ENCODE peak calls at places on chromosomes 7 and 10, in four cellular contexts. V is upper lobe of right lung, A is tibial artery, R is AG09309. K is an unnamed sample.

GRCh38 chr10:62732841-62733653 is 71.5 kb upstream of the ADO start:
- DNase-seq in V (no peak), R (no peak), A (no peak), K (no peak)

GRCh38 chr10:73043766-73044377 is 52.8 kb downstream of the P4HA1 start:
- DNase-seq in A (no peak), V (no peak), R (no peak), K (no peak)

GRCh38 chr10:93907049-93907448 is 13.3 kb downstream of the SLC35G1 start:
- DNase-seq in A (no peak), R (no peak), V (no peak), K (no peak)

GRCh38 chr7:76225379-76225778 is 23.7 kb downstream of the SRRM3 start:
- DNase-seq in A (no peak), V (no peak), R (no peak), K (no peak)

GRCh38 chr10:74949843-74950765 is 123.7 kb downstream of the KAT6B start:
- DNase-seq in V (no peak), R (no peak), A (no peak), K (no peak)

GRCh38 chr10:45061982-45062381 is 61.3 kb downstream of the ZNF22 start:
- DNase-seq in R (no peak), A (no peak), V (no peak), K (no peak)

GRCh38 chr10:117178190-117178589 is 19.1 kb upstream of the KCNK18 start:
- DNase-seq in A (no peak), V (no peak), R (no peak), K (no peak)

GRCh38 chr7:157276091-157276561 is 60.7 kb upstream of the DNAJB6 start:
- DNase-seq in R (no peak), V (peak; percentile 62), A (no peak), K (no peak)

GRCh38 chr10:133274751-133275682 is 1.7 kb downstream of the ADAM8 start:
- DNase-seq in A (no peak), R (no peak), V (no peak), K (no peak)

GRCh38 chr10:49387029-49387428 is 8.9 kb downstream of the DRGX start:
- DNase-seq in R (peak; percentile 76), V (no peak), A (no peak), K (no peak)

GRCh38 chr10:124329941-124330340 is 88.8 kb downstream of the OAT start:
- DNase-seq in R (no peak), A (no peak), V (no peak), K (no peak)

GRCh38 chr10:86372785-86373239 is 6.2 kb upstream of the GRID1 start:
- DNase-seq in R (no peak), A (peak; percentile 12), V (peak; percentile 41), K (no peak)

GRCh38 chr7:151085691-151086620 is at the start of gene AGAP3:
- DNase-seq in A (peak; percentile 89), V (peak; percentile 96), R (no peak), K (peak; percentile 87)

GRCh38 chr10:43644252-43644651 is 4.4 kb downstream of the ZNF32 start:
- DNase-seq in A (no peak), V (no peak), R (no peak), K (no peak)

GRCh38 chr10:71241114-71241898 is 28.9 kb downstream of the UNC5B start:
- DNase-seq in V (no peak), R (no peak), A (no peak), K (no peak)

GRCh38 chr10:71243756-71244637 is 31.6 kb downstream of the UNC5B start:
- DNase-seq in R (no peak), A (no peak), V (no peak), K (no peak)

GRCh38 chr10:71239946-71240795 is 27.8 kb downstream of the UNC5B start:
- DNase-seq in V (no peak), A (no peak), R (no peak), K (no peak)

GRCh38 chr10:71242621-71243009 is 30.2 kb downstream of the UNC5B start:
- DNase-seq in R (no peak), V (no peak), A (no peak), K (no peak)

DNA sequence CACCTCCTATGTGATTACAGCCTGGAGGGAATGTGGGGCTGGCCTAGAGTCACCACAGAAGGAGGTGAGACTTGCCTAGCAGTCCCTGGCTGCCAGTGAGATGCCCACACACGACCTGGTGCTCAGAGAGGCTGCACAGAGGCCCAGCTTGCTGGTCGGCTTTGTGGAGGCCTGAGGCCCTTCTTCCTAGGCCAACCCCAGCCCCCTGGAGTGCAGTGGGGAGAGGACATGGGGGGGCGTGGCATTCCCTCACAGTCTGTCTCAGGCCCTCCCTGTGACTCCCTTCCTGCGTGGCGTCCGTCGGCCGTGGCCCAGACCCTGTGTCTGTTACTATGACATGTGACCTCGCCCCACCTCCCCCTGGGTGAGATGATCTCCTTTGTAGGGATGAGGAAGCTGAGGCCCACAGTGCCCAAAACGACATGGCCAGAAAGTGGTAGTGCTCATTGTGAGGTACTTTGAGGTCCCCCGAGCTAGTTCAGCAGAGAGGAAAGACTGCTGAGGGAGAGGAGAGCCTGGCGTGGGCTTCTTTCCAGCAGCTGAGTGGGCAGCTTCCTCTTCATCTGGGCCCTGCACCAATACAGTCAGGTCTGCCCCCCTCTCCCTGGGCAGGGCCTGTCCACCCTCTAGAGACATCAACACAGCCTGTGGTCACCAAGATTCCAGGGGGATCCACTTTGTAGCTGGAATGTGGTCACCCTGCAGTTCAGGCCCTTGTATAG is 29.7 kb downstream of the UNC5B start:
- DNase-seq in V (no peak), R (no peak), A (no peak), K (no peak)
- TF ChIP-seq CTCF in V (no peak), R (no peak), A (no peak), K (no peak)

GRCh38 chr10:9992656-9993055 is 1025.0 kb upstream of the CELF2 start:
- DNase-seq in A (no peak), R (no peak), V (no peak), K (no peak)
- TF ChIP-seq CTCF in A (no peak), R (no peak), V (no peak), K (no peak)

GRCh38 chr7:18755793-18756192 is 260.2 kb downstream of the HDAC9 start:
- DNase-seq in V (no peak), A (no peak), R (no peak), K (no peak)

GRCh38 chr7:18753972-18754610 is 258.5 kb downstream of the HDAC9 start:
- DNase-seq in R (peak; percentile 80), A (no peak), V (no peak), K (no peak)

GRCh38 chr7:18760046-18760445 is 264.5 kb downstream of the HDAC9 start:
- DNase-seq in A (no peak), R (no peak), V (no peak), K (no peak)

GRCh38 chr7:18756378-18757050 is 261.0 kb downstream of the HDAC9 start:
- DNase-seq in A (no peak), R (no peak), V (no peak), K (no peak)

DNA sequence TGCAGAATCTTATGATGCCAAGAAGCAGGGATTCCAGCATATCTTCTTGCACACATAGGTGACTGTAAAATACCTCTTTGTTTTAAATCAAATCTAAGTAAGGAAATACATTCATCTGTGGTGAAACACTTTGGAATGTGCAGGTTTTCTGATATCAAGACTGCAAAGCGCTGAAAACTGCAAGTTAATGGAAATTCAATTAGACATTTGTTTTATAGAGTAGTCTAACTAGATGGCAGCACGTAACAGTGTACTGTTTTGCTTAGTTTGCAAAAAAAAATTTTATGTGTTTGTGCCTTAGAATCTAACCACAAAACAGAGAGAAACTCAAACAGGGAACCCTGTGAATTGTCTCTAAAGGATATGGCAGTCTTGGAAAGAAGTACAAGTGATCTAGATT is 259.2 kb downstream of the HDAC9 start:
- DNase-seq in A (no peak), R (no peak), V (no peak), K (no peak)
- TF ChIP-seq CTCF in A (no peak), R (no peak), V (no peak), K (no peak)

DNA sequence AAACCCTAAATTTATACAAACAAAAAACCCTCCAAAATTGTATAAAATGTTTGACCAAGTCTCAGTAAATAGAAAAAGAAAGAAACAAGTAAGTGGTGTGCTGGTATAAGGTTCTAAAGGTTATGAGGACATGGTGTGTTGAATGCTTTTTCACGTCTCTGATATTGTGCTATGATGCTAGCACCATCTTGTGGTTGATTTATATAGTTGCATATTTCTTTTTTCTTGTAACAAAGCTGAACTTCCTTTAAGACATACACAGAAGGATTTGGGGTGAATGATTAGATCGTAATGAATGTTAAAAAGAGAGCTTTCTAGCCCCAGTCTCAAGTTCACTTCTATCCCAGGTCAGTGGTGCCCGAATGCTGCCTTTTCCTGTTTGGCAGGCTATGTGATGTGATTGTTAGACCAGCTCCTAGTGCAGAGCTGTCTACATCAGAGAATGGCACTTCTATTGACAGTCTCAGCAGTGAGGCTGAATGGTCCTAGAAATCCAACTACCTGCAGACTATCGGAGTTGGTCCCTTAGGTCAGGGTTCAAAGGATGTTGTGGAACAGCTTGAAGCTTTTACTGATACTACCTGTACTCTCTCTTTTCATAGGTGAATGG is 25.0 kb downstream of the VTI1A start:
- DNase-seq in R (peak; percentile 33), V (no peak), A (no peak), K (peak; percentile 11)
- TF ChIP-seq CTCF in R (peak; percentile 58), V (peak; percentile 74), A (peak; percentile 65), K (peak; percentile 74)

DNA sequence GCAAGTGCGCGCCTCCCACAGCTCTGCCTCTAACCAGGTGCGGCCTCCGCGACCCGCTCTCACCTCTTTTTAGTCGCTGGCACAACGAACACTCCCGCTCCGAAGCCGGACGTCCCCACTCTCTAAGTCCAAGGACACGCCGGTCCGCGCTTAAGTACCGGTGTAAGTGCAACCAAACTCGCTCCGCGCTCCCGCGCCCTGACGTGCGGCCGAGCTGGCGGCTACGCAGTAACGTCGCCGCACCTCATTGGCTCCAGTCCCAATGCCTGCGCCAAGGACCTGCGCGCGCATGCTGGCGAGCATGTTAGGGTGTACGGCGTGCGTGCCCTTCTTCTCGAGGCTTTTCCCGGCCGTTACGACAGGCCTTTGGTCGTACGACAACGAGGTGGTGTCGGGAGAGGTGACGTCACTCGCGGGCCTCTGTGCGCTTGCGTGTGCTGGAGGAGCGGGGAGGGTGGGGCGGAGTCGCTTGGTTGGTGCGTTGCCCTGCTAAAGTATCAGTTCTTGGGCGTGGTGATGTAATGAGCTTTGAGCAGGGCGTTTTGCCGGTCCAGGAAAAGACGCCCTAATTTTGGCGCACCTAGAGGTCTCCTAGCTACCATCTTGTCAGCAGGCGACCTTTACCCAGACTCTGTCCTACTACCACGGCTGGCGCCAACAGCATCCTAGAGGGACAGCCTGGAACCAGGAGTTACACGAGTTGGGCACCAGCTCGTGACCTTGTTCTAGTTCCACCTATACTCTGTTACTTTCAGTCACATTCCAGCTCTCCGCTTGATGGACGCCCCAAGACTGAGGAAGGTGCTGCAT is at the start of gene CYCS:
- DNase-seq in A (peak; percentile 99), R (peak; percentile 99), V (peak; percentile 100), K (peak; percentile 37)
- TF ChIP-seq CTCF in A (no peak), R (no peak), V (no peak), K (no peak)

DNA sequence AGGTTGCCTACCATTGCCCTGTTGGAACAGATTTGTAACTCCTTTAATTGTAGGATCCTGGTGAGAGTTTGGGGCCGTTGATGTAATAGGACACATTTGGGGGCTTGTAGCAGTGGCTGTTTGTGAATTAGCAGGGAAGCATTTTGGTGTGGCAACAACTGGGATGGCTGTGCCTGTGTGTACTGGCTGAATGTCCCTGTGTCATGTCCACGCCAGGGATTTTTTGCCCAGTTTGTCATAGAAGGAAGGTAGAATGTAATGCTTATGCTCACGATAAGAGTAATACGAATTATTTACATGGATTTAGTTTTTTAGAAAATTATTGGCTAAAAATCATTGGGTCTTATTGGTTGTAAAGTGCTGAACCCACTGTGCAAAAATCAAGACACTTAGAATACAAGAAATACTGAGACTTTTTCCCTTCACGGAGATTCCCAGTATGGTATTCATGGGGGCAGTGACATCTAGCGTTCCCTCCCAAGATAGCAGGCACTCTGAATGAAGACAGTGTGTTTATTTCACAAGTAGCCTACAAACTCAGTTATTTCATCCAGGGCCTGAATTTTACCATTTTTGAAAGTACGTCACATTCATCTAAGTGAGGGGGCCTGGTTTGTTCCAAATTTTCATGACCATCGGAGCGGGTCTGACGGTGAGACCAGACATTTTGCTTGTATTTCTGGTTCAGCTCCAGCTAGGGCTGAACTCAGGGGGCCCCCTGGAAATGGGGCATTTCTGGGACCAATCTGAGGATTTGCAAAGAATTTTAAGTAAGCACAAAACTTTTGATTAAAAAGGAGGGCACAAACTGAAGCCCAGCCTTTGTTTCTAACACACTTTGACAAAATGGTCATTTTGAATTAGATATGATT is 74.7 kb downstream of the CACNB2 start:
- DNase-seq in R (no peak), A (peak; percentile 53), V (no peak), K (peak; percentile 25)
- TF ChIP-seq CTCF in R (peak; percentile 87), A (peak; percentile 88), V (peak; percentile 72), K (peak; percentile 84)

K was measured in D721Med.